ENCODE peak calls at places on chromosomes 1 and 21, in seven cellular contexts. S, N, J, C, I, F and V are unnamed samples.

GRCh38 chr1:113109908-113110554 is 37.0 kb downstream of the LRIG2 start:
- DNase-seq in N (peak), F (no peak), C (peak), S (peak), J (no peak), I (peak), V (no peak)

GRCh38 chr1:9700340-9700739 is 48.8 kb downstream of the PIK3CD start:
- DNase-seq in C (peak), N (no peak), I (no peak), S (peak), J (peak), F (no peak), V (no peak)

GRCh38 chr21:31530918-31531705 is 128.4 kb upstream of the SOD1 start:
- DNase-seq in N (no peak), I (no peak), C (no peak), F (peak), S (no peak), J (no peak), V (no peak)

GRCh38 chr1:84143796-84144565 is at the start of gene PRKACB:
- DNase-seq in S (peak), N (no peak), F (no peak), C (peak), I (no peak), J (no peak), V (no peak)

GRCh38 chr1:216034506-216034905 is 388.7 kb downstream of the USH2A start:
- DNase-seq in S (no peak), I (no peak), F (peak), N (no peak), J (no peak), C (no peak), V (no peak)

GRCh38 chr21:29340228-29340627 is 41.5 kb downstream of the BACH1 start:
- DNase-seq in C (peak), N (no peak), F (no peak), I (no peak), S (peak), J (no peak), V (no peak)

GRCh38 chr21:46183910-46184624 is at the start of gene SPATC1L:
- DNase-seq in I (peak), F (peak), J (no peak), N (peak), C (peak), S (peak), V (peak)

GRCh38 chr1:16147615-16147926 is 8.3 kb downstream of the EPHA2 start:
- DNase-seq in N (no peak), S (no peak), F (no peak), C (no peak), J (no peak), I (no peak), V (no peak)

GRCh38 chr1:39648496-39648895 is 9.1 kb upstream of the HEYL start:
- DNase-seq in C (peak), S (no peak), I (no peak), N (peak), J (no peak), F (no peak), V (no peak)

DNA sequence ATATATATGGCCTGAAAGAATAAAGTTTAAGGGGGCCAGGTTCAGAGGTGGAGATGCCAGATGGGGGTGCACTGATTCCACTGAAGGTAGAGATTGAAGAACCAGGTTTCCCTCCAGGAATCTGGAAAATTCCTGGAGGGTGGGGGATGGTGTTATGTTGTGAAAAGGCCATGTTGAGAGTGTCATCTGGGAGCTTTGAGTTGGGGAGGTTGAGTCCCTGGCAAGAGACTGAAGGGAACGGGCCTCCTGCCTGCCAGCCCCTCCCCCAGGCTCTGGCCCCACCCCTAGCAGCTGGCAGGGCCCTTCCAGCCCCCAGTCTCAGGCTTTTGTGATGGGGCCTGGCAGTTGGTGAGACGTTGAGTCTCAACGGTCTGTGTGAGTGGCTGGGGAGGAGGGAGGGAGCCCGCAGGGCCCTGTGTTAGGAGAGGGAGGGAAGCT is 4.1 kb downstream of the PTPRU start:
- DNase-seq in J (no peak), C (no peak), I (no peak), F (peak), S (no peak), N (no peak), V (no peak)
- TF ChIP-seq CTCF in J (peak), C (no peak), I (no peak), F (peak), S (peak), N (no peak), V (no peak)

GRCh38 chr1:76933847-76934657 is 66.8 kb downstream of the ST6GALNAC5 start:
- DNase-seq in N (no peak), I (no peak), J (no peak), S (no peak), C (no peak), F (no peak), V (no peak)
- H3K4me3 ChIP-seq in N (no peak), I (no peak), J (no peak), S (no peak), C (no peak), F (no peak), V (no peak)

GRCh38 chr1:236774926-236775325 is 20.2 kb upstream of the MTR start:
- DNase-seq in J (peak), F (peak), C (peak), N (no peak), I (peak), S (peak), V (no peak)
- TF ChIP-seq CTCF in J (peak), F (peak), C (peak), N (peak), I (peak), S (peak), V (no peak)

DNA sequence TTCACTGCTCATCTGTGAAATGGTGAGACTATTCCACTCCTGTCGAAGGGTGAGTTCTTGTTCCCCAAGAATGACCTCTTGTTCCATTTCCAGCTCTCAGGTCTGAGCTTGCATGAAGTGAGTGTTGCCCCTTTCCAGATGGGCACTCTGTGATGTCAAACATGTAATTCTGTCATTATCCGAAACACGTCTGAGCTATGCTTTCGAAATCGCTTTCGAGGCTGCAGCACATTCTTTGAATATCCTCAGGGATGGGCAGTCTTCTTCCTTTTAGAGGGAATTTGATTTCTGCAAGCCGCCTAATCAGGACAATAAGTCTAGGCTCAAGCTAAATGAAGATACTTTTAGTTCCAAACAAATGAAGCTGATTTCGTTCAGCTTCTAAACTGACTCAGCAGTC is 15.1 kb downstream of the NFASC start:
- DNase-seq in N (no peak), F (no peak), J (no peak), C (peak), S (no peak), I (no peak), V (no peak)
- H3K4me3 ChIP-seq in N (no peak), F (no peak), J (no peak), C (no peak), S (no peak), I (no peak), V (peak)

GRCh38 chr21:41663805-41664788 is 102.8 kb downstream of the RIPK4 start:
- DNase-seq in S (peak), I (no peak), C (peak), F (peak), J (no peak), N (no peak), V (peak)
- TF ChIP-seq CTCF in S (no peak), I (no peak), C (no peak), F (no peak), J (peak), N (no peak), V (no peak)

GRCh38 chr1:24318988-24319863 is at the start of gene GRHL3:
- DNase-seq in I (no peak), J (peak), S (no peak), N (no peak), C (no peak), F (peak), V (no peak)
- H3K4me3 ChIP-seq in I (no peak), J (peak), S (no peak), N (no peak), C (no peak), F (no peak), V (peak)

DNA sequence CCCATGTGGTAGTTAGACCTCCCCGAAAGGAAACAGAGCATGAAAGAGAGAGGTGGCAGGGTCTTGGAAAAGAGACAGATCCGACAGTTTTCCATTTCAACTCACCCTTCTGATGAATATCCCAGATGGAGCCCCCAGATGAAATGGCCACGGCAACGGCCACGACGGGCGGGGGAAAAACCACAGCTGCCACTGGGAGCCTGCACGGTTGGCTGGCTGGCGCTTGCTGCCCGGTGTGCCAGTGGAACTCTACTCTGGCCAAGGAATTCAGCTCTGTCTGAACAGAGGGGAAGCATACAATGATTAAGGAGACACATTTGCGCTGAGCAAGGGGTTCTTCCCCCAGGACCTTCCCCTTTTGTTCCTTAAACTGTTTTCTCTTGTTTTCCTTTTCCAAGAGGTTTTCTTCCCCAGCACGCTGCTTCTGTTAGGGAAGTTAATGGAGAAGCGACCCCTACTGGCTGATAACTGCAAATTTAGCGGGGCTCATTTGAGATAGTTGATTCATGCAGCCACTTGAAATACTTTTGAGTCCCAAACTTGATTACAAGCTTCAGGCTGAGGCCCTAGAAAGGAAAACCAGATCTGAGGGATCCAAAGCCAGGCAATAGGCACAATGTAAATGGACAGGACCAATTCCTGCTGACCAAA is 1122.5 kb downstream of the NCAM2 start:
- DNase-seq in I (no peak), F (no peak), C (peak), N (no peak), J (no peak), S (peak), V (no peak)
- TF ChIP-seq CTCF in I (no peak), F (peak), C (peak), N (no peak), J (no peak), S (peak), V (no peak)

DNA sequence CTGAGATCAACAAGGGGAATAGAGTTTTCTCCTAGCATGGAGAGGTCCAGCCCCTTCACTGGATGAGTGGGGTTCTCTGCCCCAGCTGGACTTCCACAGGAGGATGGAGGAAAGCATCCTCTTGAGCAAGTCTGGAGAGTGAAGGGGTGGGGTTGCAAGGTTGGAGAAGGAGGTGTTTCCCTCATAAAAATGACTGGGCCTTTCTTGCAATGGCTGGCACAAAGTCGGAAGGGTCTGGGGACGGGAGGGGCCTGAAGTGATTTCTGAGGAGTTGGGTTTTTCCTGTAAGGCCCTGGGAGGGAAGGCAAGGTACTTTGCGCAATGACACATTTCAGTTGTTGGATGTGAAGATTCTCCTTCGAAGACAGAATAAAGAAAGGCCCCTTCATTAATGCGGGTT is 901 bp downstream of the SPATA6 start:
- DNase-seq in C (peak), S (peak), I (peak), J (no peak), F (no peak), N (peak), V (no peak)
- H3K4me3 ChIP-seq in C (peak), S (peak), I (peak), J (peak), F (peak), N (peak), V (peak)

GRCh38 chr1:156075158-156075557 is 7.1 kb downstream of the MEX3A start:
- DNase-seq in J (no peak), N (no peak), I (no peak), C (no peak), S (no peak), F (peak), V (no peak)
- TF ChIP-seq CTCF in J (no peak), N (no peak), I (no peak), C (no peak), S (no peak), F (no peak), V (no peak)